ENCODE peak calls at places on chromosomes 1 and 21, in ten cellular contexts. One of them, this sample, is unnamed.

GRCh38 chr1:111621050-111621449 is 1.5 kb downstream of the RAP1A start:
- DNase-seq in tibial artery: no peak
- DNase-seq in lung microvascular endothelial cell: peak
- DNase-seq in pons: no peak
- DNase-seq in iris pigment epithelial cell: peak
- DNase-seq in GM10248: no peak
- DNase-seq in NCI-H2171 treated with DMSO at 0.1 percent for 48 hours: no peak
- DNase-seq in activated T-helper 1 cell treated with Interleukin-2 at 50 U/mL for 16 hours: no peak
- DNase-seq in T-cell: no peak
- DNase-seq in suprapubic skin: no peak
- DNase-seq in this sample: no peak

GRCh38 chr1:30715216-30715615 is 8.2 kb downstream of the MATN1 start:
- DNase-seq in NCI-H2171 treated with DMSO at 0.1 percent for 48 hours: peak
- DNase-seq in T-cell: no peak
- DNase-seq in suprapubic skin: no peak
- DNase-seq in lung microvascular endothelial cell: no peak
- DNase-seq in activated T-helper 1 cell treated with Interleukin-2 at 50 U/mL for 16 hours: no peak
- DNase-seq in iris pigment epithelial cell: no peak
- DNase-seq in pons: no peak
- DNase-seq in GM10248: no peak
- DNase-seq in tibial artery: no peak
- DNase-seq in this sample: no peak

GRCh38 chr1:246454655-246455054 is 52.4 kb downstream of the SMYD3 start:
- DNase-seq in GM10248: no peak
- DNase-seq in tibial artery: no peak
- DNase-seq in NCI-H2171 treated with DMSO at 0.1 percent for 48 hours: no peak
- DNase-seq in activated T-helper 1 cell treated with Interleukin-2 at 50 U/mL for 16 hours: no peak
- DNase-seq in T-cell: no peak
- DNase-seq in pons: peak
- DNase-seq in iris pigment epithelial cell: no peak
- DNase-seq in suprapubic skin: no peak
- DNase-seq in lung microvascular endothelial cell: no peak
- DNase-seq in this sample: no peak

GRCh38 chr21:16279658-16280581 is 550.1 kb downstream of the USP25 start:
- DNase-seq in tibial artery: no peak
- DNase-seq in T-cell: no peak
- DNase-seq in activated T-helper 1 cell treated with Interleukin-2 at 50 U/mL for 16 hours: no peak
- DNase-seq in iris pigment epithelial cell: peak
- DNase-seq in pons: peak
- DNase-seq in lung microvascular endothelial cell: no peak
- DNase-seq in suprapubic skin: no peak
- DNase-seq in GM10248: no peak
- DNase-seq in NCI-H2171 treated with DMSO at 0.1 percent for 48 hours: no peak
- DNase-seq in this sample: peak

GRCh38 chr1:24191860-24192259 is 4.8 kb upstream of the IFNLR1 start:
- DNase-seq in activated T-helper 1 cell treated with Interleukin-2 at 50 U/mL for 16 hours: no peak
- DNase-seq in NCI-H2171 treated with DMSO at 0.1 percent for 48 hours: no peak
- DNase-seq in tibial artery: no peak
- DNase-seq in suprapubic skin: no peak
- DNase-seq in iris pigment epithelial cell: peak
- DNase-seq in pons: no peak
- DNase-seq in lung microvascular endothelial cell: no peak
- DNase-seq in GM10248: peak
- DNase-seq in T-cell: no peak
- DNase-seq in this sample: no peak

GRCh38 chr1:204684206-204684536 is 1.4 kb downstream of the LRRN2 start:
- DNase-seq in activated T-helper 1 cell treated with Interleukin-2 at 50 U/mL for 16 hours: no peak
- DNase-seq in lung microvascular endothelial cell: no peak
- DNase-seq in tibial artery: peak
- DNase-seq in GM10248: no peak
- DNase-seq in NCI-H2171 treated with DMSO at 0.1 percent for 48 hours: peak
- DNase-seq in iris pigment epithelial cell: no peak
- DNase-seq in T-cell: no peak
- DNase-seq in suprapubic skin: no peak
- DNase-seq in pons: no peak
- DNase-seq in this sample: no peak

GRCh38 chr21:41601573-41602371 is 93.8 kb upstream of the TMPRSS2 start:
- DNase-seq in lung microvascular endothelial cell: no peak
- DNase-seq in T-cell: no peak
- DNase-seq in pons: peak
- DNase-seq in NCI-H2171 treated with DMSO at 0.1 percent for 48 hours: no peak
- DNase-seq in GM10248: no peak
- DNase-seq in suprapubic skin: peak
- DNase-seq in activated T-helper 1 cell treated with Interleukin-2 at 50 U/mL for 16 hours: no peak
- DNase-seq in tibial artery: peak
- DNase-seq in iris pigment epithelial cell: peak
- DNase-seq in this sample: no peak

GRCh38 chr21:18030248-18030647 is 211.1 kb upstream of the C21orf91 start:
- DNase-seq in suprapubic skin: no peak
- DNase-seq in iris pigment epithelial cell: no peak
- DNase-seq in tibial artery: no peak
- DNase-seq in lung microvascular endothelial cell: no peak
- DNase-seq in NCI-H2171 treated with DMSO at 0.1 percent for 48 hours: no peak
- DNase-seq in activated T-helper 1 cell treated with Interleukin-2 at 50 U/mL for 16 hours: no peak
- DNase-seq in pons: no peak
- DNase-seq in T-cell: no peak
- DNase-seq in GM10248: no peak
- DNase-seq in this sample: no peak

GRCh38 chr1:208240698-208241355 is 3.4 kb downstream of the PLXNA2 start:
- DNase-seq in suprapubic skin: no peak
- DNase-seq in pons: no peak
- DNase-seq in iris pigment epithelial cell: no peak
- DNase-seq in NCI-H2171 treated with DMSO at 0.1 percent for 48 hours: no peak
- DNase-seq in GM10248: no peak
- DNase-seq in lung microvascular endothelial cell: no peak
- DNase-seq in activated T-helper 1 cell treated with Interleukin-2 at 50 U/mL for 16 hours: no peak
- DNase-seq in tibial artery: no peak
- DNase-seq in T-cell: no peak
- DNase-seq in this sample: no peak

GRCh38 chr1:26889580-26890466 is at the start of gene GPN2:
- DNase-seq in suprapubic skin: peak
- DNase-seq in GM10248: peak
- DNase-seq in tibial artery: peak
- DNase-seq in T-cell: peak
- DNase-seq in pons: peak
- DNase-seq in NCI-H2171 treated with DMSO at 0.1 percent for 48 hours: peak
- DNase-seq in iris pigment epithelial cell: peak
- DNase-seq in lung microvascular endothelial cell: peak
- DNase-seq in activated T-helper 1 cell treated with Interleukin-2 at 50 U/mL for 16 hours: peak
- DNase-seq in this sample: peak

GRCh38 chr1:96808186-96808585 is 86.6 kb downstream of the PTBP2 start:
- DNase-seq in iris pigment epithelial cell: peak
- DNase-seq in activated T-helper 1 cell treated with Interleukin-2 at 50 U/mL for 16 hours: no peak
- DNase-seq in tibial artery: no peak
- DNase-seq in suprapubic skin: no peak
- DNase-seq in pons: no peak
- DNase-seq in GM10248: no peak
- DNase-seq in lung microvascular endothelial cell: no peak
- DNase-seq in NCI-H2171 treated with DMSO at 0.1 percent for 48 hours: peak
- DNase-seq in T-cell: no peak
- DNase-seq in this sample: no peak

GRCh38 chr1:31523769-31524168 is 52.5 kb upstream of the TINAGL1 start:
- DNase-seq in GM10248: no peak
- DNase-seq in suprapubic skin: no peak
- DNase-seq in tibial artery: peak
- DNase-seq in lung microvascular endothelial cell: no peak
- DNase-seq in iris pigment epithelial cell: no peak
- DNase-seq in T-cell: peak
- DNase-seq in NCI-H2171 treated with DMSO at 0.1 percent for 48 hours: no peak
- DNase-seq in activated T-helper 1 cell treated with Interleukin-2 at 50 U/mL for 16 hours: no peak
- DNase-seq in pons: no peak
- DNase-seq in this sample: no peak

This sample was measured in fibroblast of the conjunctiva.